ENCODE peak calls at places on chromosomes 16 and 17, in eight cellular contexts. One of them, this sample, is unnamed.

GRCh38 chr17:27817731-27818130 is 17.4 kb upstream of the NOS2 start:
- DNase-seq in WTC11: no peak
- DNase-seq in Right ventricle myocardium inferior: no peak
- DNase-seq in B cell: no peak
- DNase-seq in GM23338: no peak
- DNase-seq in lower leg skin: no peak
- DNase-seq in stimulated activated CD4-positive, alpha-beta T cell treated with anti-CD3 and anti-CD28 coated beads, TNF-alpha, amount 100 ng/mL, for 1 hour: no peak
- DNase-seq in tibial artery: no peak
- DNase-seq in this sample: no peak

GRCh38 chr16:85627102-85627834 is 14.1 kb downstream of the GSE1 start:
- DNase-seq in lower leg skin: no peak
- DNase-seq in B cell: no peak
- DNase-seq in WTC11: no peak
- DNase-seq in stimulated activated CD4-positive, alpha-beta T cell treated with anti-CD3 and anti-CD28 coated beads, TNF-alpha, amount 100 ng/mL, for 1 hour: no peak
- DNase-seq in Right ventricle myocardium inferior: no peak
- DNase-seq in tibial artery: no peak
- DNase-seq in GM23338: no peak
- DNase-seq in this sample: no peak

GRCh38 chr16:25192096-25192495 is 24.7 kb upstream of the AQP8 start:
- DNase-seq in GM23338: no peak
- DNase-seq in stimulated activated CD4-positive, alpha-beta T cell treated with anti-CD3 and anti-CD28 coated beads, TNF-alpha, amount 100 ng/mL, for 1 hour: no peak
- DNase-seq in WTC11: no peak
- DNase-seq in lower leg skin: no peak
- DNase-seq in Right ventricle myocardium inferior: no peak
- DNase-seq in B cell: no peak
- DNase-seq in tibial artery: no peak
- DNase-seq in this sample: no peak

GRCh38 chr17:77110006-77110374 is 30.8 kb upstream of the SEC14L1 start:
- DNase-seq in lower leg skin: peak; percentile 34
- DNase-seq in tibial artery: no peak
- DNase-seq in stimulated activated CD4-positive, alpha-beta T cell treated with anti-CD3 and anti-CD28 coated beads, TNF-alpha, amount 100 ng/mL, for 1 hour: no peak
- DNase-seq in B cell: peak; percentile 45
- DNase-seq in WTC11: no peak
- DNase-seq in GM23338: peak; percentile 62
- DNase-seq in Right ventricle myocardium inferior: no peak
- DNase-seq in this sample: peak; percentile 58

GRCh38 chr17:10271004-10271620 is 72.7 kb upstream of the GAS7 start:
- DNase-seq in GM23338: no peak
- DNase-seq in stimulated activated CD4-positive, alpha-beta T cell treated with anti-CD3 and anti-CD28 coated beads, TNF-alpha, amount 100 ng/mL, for 1 hour: no peak
- DNase-seq in tibial artery: no peak
- DNase-seq in WTC11: no peak
- DNase-seq in lower leg skin: no peak
- DNase-seq in B cell: no peak
- DNase-seq in Right ventricle myocardium inferior: no peak
- DNase-seq in this sample: no peak

GRCh38 chr16:75202069-75202590 is 4.8 kb downstream of the CTRB2 start:
- DNase-seq in lower leg skin: no peak
- DNase-seq in WTC11: peak; percentile 4
- DNase-seq in tibial artery: peak; percentile 17
- DNase-seq in B cell: no peak
- DNase-seq in stimulated activated CD4-positive, alpha-beta T cell treated with anti-CD3 and anti-CD28 coated beads, TNF-alpha, amount 100 ng/mL, for 1 hour: no peak
- DNase-seq in GM23338: no peak
- DNase-seq in Right ventricle myocardium inferior: no peak
- DNase-seq in this sample: no peak

GRCh38 chr17:6910987-6911603 is 79.6 kb upstream of the TEKT1 start:
- DNase-seq in B cell: peak; percentile 52
- DNase-seq in stimulated activated CD4-positive, alpha-beta T cell treated with anti-CD3 and anti-CD28 coated beads, TNF-alpha, amount 100 ng/mL, for 1 hour: no peak
- DNase-seq in GM23338: peak; percentile 82
- DNase-seq in Right ventricle myocardium inferior: no peak
- DNase-seq in lower leg skin: no peak
- DNase-seq in WTC11: no peak
- DNase-seq in tibial artery: no peak
- DNase-seq in this sample: peak; percentile 45

GRCh38 chr17:46890638-46891037 is 32.3 kb upstream of the GOSR2 start:
- DNase-seq in Right ventricle myocardium inferior: no peak
- DNase-seq in WTC11: no peak
- DNase-seq in GM23338: no peak
- DNase-seq in stimulated activated CD4-positive, alpha-beta T cell treated with anti-CD3 and anti-CD28 coated beads, TNF-alpha, amount 100 ng/mL, for 1 hour: no peak
- DNase-seq in tibial artery: no peak
- DNase-seq in lower leg skin: no peak
- DNase-seq in B cell: no peak
- DNase-seq in this sample: no peak

GRCh38 chr17:1931759-1932579 is 93.2 kb downstream of the RTN4RL1 start:
- DNase-seq in stimulated activated CD4-positive, alpha-beta T cell treated with anti-CD3 and anti-CD28 coated beads, TNF-alpha, amount 100 ng/mL, for 1 hour: no peak
- DNase-seq in WTC11: peak; percentile 73
- DNase-seq in lower leg skin: no peak
- DNase-seq in B cell: no peak
- DNase-seq in GM23338: peak; percentile 76
- DNase-seq in Right ventricle myocardium inferior: peak; percentile 69
- DNase-seq in tibial artery: no peak
- DNase-seq in this sample: no peak

GRCh38 chr17:79742951-79743476 is 12.3 kb downstream of the ENPP7 start:
- DNase-seq in lower leg skin: no peak
- DNase-seq in stimulated activated CD4-positive, alpha-beta T cell treated with anti-CD3 and anti-CD28 coated beads, TNF-alpha, amount 100 ng/mL, for 1 hour: no peak
- DNase-seq in WTC11: no peak
- DNase-seq in GM23338: no peak
- DNase-seq in tibial artery: no peak
- DNase-seq in Right ventricle myocardium inferior: peak; percentile 1
- DNase-seq in B cell: no peak
- DNase-seq in this sample: no peak

GRCh38 chr17:57045868-57046671 is 39.0 kb upstream of the AKAP1 start:
- DNase-seq in WTC11: peak; percentile 36
- DNase-seq in Right ventricle myocardium inferior: peak; percentile 64
- DNase-seq in GM23338: peak; percentile 44
- DNase-seq in stimulated activated CD4-positive, alpha-beta T cell treated with anti-CD3 and anti-CD28 coated beads, TNF-alpha, amount 100 ng/mL, for 1 hour: peak; percentile 12
- DNase-seq in tibial artery: peak; percentile 69
- DNase-seq in lower leg skin: no peak
- DNase-seq in B cell: peak; percentile 68
- DNase-seq in this sample: peak; percentile 76

This sample was measured in GM13976.